ENCODE peak calls at places on chromosomes 6 and 20, in eight cellular contexts. One of them, this sample, is unnamed.

GRCh38 chr6:131199568-131200272 is 64.5 kb downstream of the AKAP7 start:
- DNase-seq in tibial artery: no peak
- DNase-seq in cardiac fibroblast: peak
- DNase-seq in PC-3: peak
- DNase-seq in H1: no peak
- DNase-seq in pancreas: no peak
- DNase-seq in ovary: no peak
- DNase-seq in Panc1: peak
- DNase-seq in this sample: peak

GRCh38 chr6:19842030-19842429 is 4.9 kb downstream of the ID4 start:
- DNase-seq in tibial artery: no peak
- DNase-seq in cardiac fibroblast: no peak
- DNase-seq in PC-3: no peak
- DNase-seq in H1: no peak
- DNase-seq in pancreas: no peak
- DNase-seq in ovary: no peak
- DNase-seq in Panc1: no peak
- DNase-seq in this sample: no peak

GRCh38 chr6:114874384-114874783 is 531.6 kb upstream of the HS3ST5 start:
- DNase-seq in tibial artery: no peak
- DNase-seq in cardiac fibroblast: no peak
- DNase-seq in PC-3: no peak
- DNase-seq in H1: no peak
- DNase-seq in pancreas: no peak
- DNase-seq in ovary: no peak
- DNase-seq in Panc1: no peak
- DNase-seq in this sample: no peak

GRCh38 chr6:83984411-83984810 is 49.2 kb upstream of the MRAP2 start:
- DNase-seq in tibial artery: no peak
- DNase-seq in cardiac fibroblast: no peak
- DNase-seq in PC-3: no peak
- DNase-seq in H1: no peak
- DNase-seq in pancreas: no peak
- DNase-seq in ovary: no peak
- DNase-seq in Panc1: no peak
- DNase-seq in this sample: no peak

GRCh38 chr6:152295920-152296319 is 341.2 kb downstream of the SYNE1 start:
- DNase-seq in tibial artery: no peak
- DNase-seq in cardiac fibroblast: no peak
- DNase-seq in PC-3: no peak
- DNase-seq in H1: no peak
- DNase-seq in pancreas: no peak
- DNase-seq in ovary: no peak
- DNase-seq in Panc1: no peak
- DNase-seq in this sample: no peak

GRCh38 chr6:7334685-7335084 is 21.7 kb upstream of the SSR1 start:
- DNase-seq in tibial artery: no peak
- DNase-seq in cardiac fibroblast: no peak
- DNase-seq in PC-3: no peak
- DNase-seq in H1: no peak
- DNase-seq in pancreas: no peak
- DNase-seq in ovary: no peak
- DNase-seq in Panc1: no peak
- DNase-seq in this sample: no peak

GRCh38 chr6:64904616-64905015 is 802.4 kb downstream of the EYS start:
- DNase-seq in tibial artery: no peak
- DNase-seq in cardiac fibroblast: no peak
- DNase-seq in PC-3: no peak
- DNase-seq in H1: no peak
- DNase-seq in pancreas: no peak
- DNase-seq in ovary: no peak
- DNase-seq in Panc1: no peak
- DNase-seq in this sample: no peak

GRCh38 chr6:166104107-166104506 is 63.5 kb downstream of the TBXT start:
- DNase-seq in tibial artery: no peak
- DNase-seq in cardiac fibroblast: peak
- DNase-seq in PC-3: no peak
- DNase-seq in H1: no peak
- DNase-seq in pancreas: no peak
- DNase-seq in ovary: no peak
- DNase-seq in Panc1: no peak
- DNase-seq in this sample: peak

GRCh38 chr6:26223677-26224546 is 136.7 kb downstream of the HFE start:
- DNase-seq in tibial artery: no peak
- DNase-seq in cardiac fibroblast: peak
- DNase-seq in PC-3: peak
- DNase-seq in H1: no peak
- DNase-seq in pancreas: no peak
- DNase-seq in ovary: peak
- DNase-seq in Panc1: no peak
- DNase-seq in this sample: peak

GRCh38 chr6:2221724-2222274 is 23.6 kb downstream of the GMDS start:
- DNase-seq in tibial artery: no peak
- DNase-seq in cardiac fibroblast: peak
- DNase-seq in PC-3: no peak
- DNase-seq in H1: no peak
- DNase-seq in pancreas: no peak
- DNase-seq in ovary: no peak
- DNase-seq in Panc1: no peak
- DNase-seq in this sample: no peak

GRCh38 chr6:45500924-45501816 is 123.4 kb upstream of the SUPT3H start:
- DNase-seq in tibial artery: no peak
- DNase-seq in cardiac fibroblast: peak
- DNase-seq in PC-3: no peak
- DNase-seq in H1: peak
- DNase-seq in pancreas: no peak
- DNase-seq in ovary: no peak
- DNase-seq in Panc1: no peak
- DNase-seq in this sample: no peak

GRCh38 chr20:55684578-55684977 is 320.7 kb downstream of the CBLN4 start:
- DNase-seq in tibial artery: no peak
- DNase-seq in cardiac fibroblast: no peak
- DNase-seq in PC-3: no peak
- DNase-seq in H1: no peak
- DNase-seq in pancreas: no peak
- DNase-seq in ovary: peak
- DNase-seq in Panc1: no peak
- DNase-seq in this sample: no peak

GRCh38 chr6:69181964-69182363 is 546.9 kb downstream of the ADGRB3 start:
- DNase-seq in tibial artery: no peak
- DNase-seq in cardiac fibroblast: peak
- DNase-seq in PC-3: no peak
- DNase-seq in H1: no peak
- DNase-seq in pancreas: no peak
- DNase-seq in ovary: no peak
- DNase-seq in Panc1: no peak
- DNase-seq in this sample: no peak

DNA sequence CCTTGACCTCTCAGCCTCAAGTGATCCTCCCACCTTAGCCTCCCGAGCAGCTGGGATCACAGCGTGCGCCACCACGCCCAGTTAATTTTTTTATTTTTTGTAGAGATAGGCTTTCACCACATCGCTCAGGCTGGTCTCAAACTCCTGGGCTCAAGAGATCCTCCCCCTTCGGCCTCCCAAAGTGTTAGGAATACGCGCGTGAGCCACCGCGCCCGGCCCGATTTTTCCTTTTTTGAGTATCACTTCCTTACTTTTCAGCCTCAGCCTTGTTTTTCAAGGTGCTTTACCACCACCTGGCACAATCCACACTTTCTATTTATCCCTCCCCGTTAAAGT is 791 bp upstream of the STX11 start:
- DNase-seq in tibial artery: no peak
- DNase-seq in cardiac fibroblast: no peak
- DNase-seq in PC-3: no peak
- DNase-seq in H1: no peak
- DNase-seq in pancreas: no peak
- DNase-seq in ovary: no peak
- DNase-seq in Panc1: no peak
- DNase-seq in this sample: no peak
- H3K4me3 ChIP-seq in tibial artery: peak
- H3K4me3 ChIP-seq in cardiac fibroblast: peak
- H3K4me3 ChIP-seq in PC-3: peak
- H3K4me3 ChIP-seq in H1: peak
- H3K4me3 ChIP-seq in pancreas: peak
- H3K4me3 ChIP-seq in ovary: peak
- H3K4me3 ChIP-seq in Panc1: peak
- H3K4me3 ChIP-seq in this sample: peak

GRCh38 chr6:141552031-141552430 is 580.7 kb upstream of the GJE1 start:
- DNase-seq in tibial artery: no peak
- DNase-seq in cardiac fibroblast: peak
- DNase-seq in PC-3: peak
- DNase-seq in H1: no peak
- DNase-seq in pancreas: no peak
- DNase-seq in ovary: no peak
- DNase-seq in Panc1: no peak
- DNase-seq in this sample: no peak
- TF ChIP-seq CTCF in tibial artery: no peak
- TF ChIP-seq CTCF in cardiac fibroblast: no peak
- TF ChIP-seq CTCF in PC-3: no peak
- TF ChIP-seq CTCF in H1: no peak
- TF ChIP-seq CTCF in pancreas: no peak
- TF ChIP-seq CTCF in ovary: no peak
- TF ChIP-seq CTCF in Panc1: peak
- TF ChIP-seq CTCF in this sample: no peak

GRCh38 chr6:42105714-42106662 is 36.4 kb downstream of the C6orf132 start:
- DNase-seq in tibial artery: no peak
- DNase-seq in cardiac fibroblast: no peak
- DNase-seq in PC-3: no peak
- DNase-seq in H1: peak
- DNase-seq in pancreas: no peak
- DNase-seq in ovary: peak
- DNase-seq in Panc1: no peak
- DNase-seq in this sample: no peak

GRCh38 chr6:42104807-42105713 is 37.4 kb downstream of the C6orf132 start:
- DNase-seq in tibial artery: no peak
- DNase-seq in cardiac fibroblast: no peak
- DNase-seq in PC-3: no peak
- DNase-seq in H1: peak
- DNase-seq in pancreas: no peak
- DNase-seq in ovary: no peak
- DNase-seq in Panc1: no peak
- DNase-seq in this sample: no peak

GRCh38 chr6:42104095-42104806 is 38.2 kb downstream of the C6orf132 start:
- DNase-seq in tibial artery: peak
- DNase-seq in cardiac fibroblast: peak
- DNase-seq in PC-3: no peak
- DNase-seq in H1: peak
- DNase-seq in pancreas: no peak
- DNase-seq in ovary: peak
- DNase-seq in Panc1: no peak
- DNase-seq in this sample: peak

GRCh38 chr6:42103218-42103617 is 39.2 kb downstream of the C6orf132 start:
- DNase-seq in tibial artery: no peak
- DNase-seq in cardiac fibroblast: no peak
- DNase-seq in PC-3: no peak
- DNase-seq in H1: no peak
- DNase-seq in pancreas: no peak
- DNase-seq in ovary: no peak
- DNase-seq in Panc1: no peak
- DNase-seq in this sample: no peak

GRCh38 chr6:42103753-42104094 is 38.7 kb downstream of the C6orf132 start:
- DNase-seq in tibial artery: no peak
- DNase-seq in cardiac fibroblast: no peak
- DNase-seq in PC-3: no peak
- DNase-seq in H1: no peak
- DNase-seq in pancreas: no peak
- DNase-seq in ovary: no peak
- DNase-seq in Panc1: no peak
- DNase-seq in this sample: no peak
- H3K4me3 ChIP-seq in tibial artery: no peak
- H3K4me3 ChIP-seq in cardiac fibroblast: no peak
- H3K4me3 ChIP-seq in PC-3: no peak
- H3K4me3 ChIP-seq in H1: no peak
- H3K4me3 ChIP-seq in pancreas: no peak
- H3K4me3 ChIP-seq in ovary: no peak
- H3K4me3 ChIP-seq in Panc1: no peak
- H3K4me3 ChIP-seq in this sample: no peak

DNA sequence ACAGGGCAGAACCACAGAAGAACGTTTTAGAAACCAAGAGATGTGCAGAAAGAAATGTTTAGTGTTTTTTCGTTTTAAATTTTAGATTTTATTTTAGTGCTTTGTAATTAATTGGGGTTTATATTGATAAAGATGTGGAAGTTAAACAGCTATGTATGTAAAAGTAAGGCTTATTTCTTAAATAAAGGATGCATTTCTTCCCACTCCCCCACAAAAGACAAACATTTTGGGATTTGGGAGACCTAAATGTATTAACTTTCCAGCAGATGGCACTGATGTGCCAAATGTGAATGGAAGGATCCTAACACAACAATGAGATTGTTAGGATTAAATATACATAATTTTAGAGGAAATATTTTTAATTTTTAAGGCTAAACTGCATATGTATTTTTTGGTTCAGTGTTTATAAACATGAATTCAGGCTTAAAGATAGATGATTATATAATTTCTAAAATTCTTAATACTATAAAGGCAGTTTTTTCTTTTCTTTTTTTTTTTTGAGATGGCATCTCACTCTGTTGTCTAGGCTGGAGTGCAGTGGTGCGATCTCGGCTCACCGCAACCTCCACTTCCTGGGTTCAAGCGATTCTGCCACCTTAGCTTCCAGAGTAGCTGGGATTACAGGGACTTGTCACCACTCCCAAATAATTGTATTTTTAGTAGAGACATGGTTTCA is 12.0 kb downstream of the PFDN4 start:
- DNase-seq in tibial artery: no peak
- DNase-seq in cardiac fibroblast: peak
- DNase-seq in PC-3: peak
- DNase-seq in H1: no peak
- DNase-seq in pancreas: no peak
- DNase-seq in ovary: no peak
- DNase-seq in Panc1: no peak
- DNase-seq in this sample: peak
- TF ChIP-seq CTCF in tibial artery: peak
- TF ChIP-seq CTCF in cardiac fibroblast: peak
- TF ChIP-seq CTCF in PC-3: peak
- TF ChIP-seq CTCF in H1: peak
- TF ChIP-seq CTCF in pancreas: no peak
- TF ChIP-seq CTCF in ovary: no peak
- TF ChIP-seq CTCF in Panc1: peak
- TF ChIP-seq CTCF in this sample: peak